ENCODE peak calls at places on chromosomes 13 and 19, in nine cellular contexts. U is A549, C is GM23338, E is Panc1, Q is HCT116, D is HepG2, P is K562, L is SK-N-SH, S is GM12878. H is an unnamed sample.

GRCh38 chr19:8367327-8368001 is 3.5 kb downstream of the ANGPTL4 start:
- DNase-seq in U (peak), P (peak), D (no peak), C (peak), E (no peak), S (no peak), L (peak), Q (no peak), H (no peak)

GRCh38 chr19:41887711-41888382 is 4.9 kb downstream of the ARHGEF1 start:
- DNase-seq in E (no peak), Q (peak), U (no peak), L (no peak), D (peak), C (peak), P (no peak), S (no peak), H (no peak)

GRCh38 chr13:73984949-73985691 is 149.1 kb downstream of the KLF12 start:
- DNase-seq in U (no peak), C (peak), L (no peak), E (no peak), Q (no peak), P (no peak), S (no peak), D (no peak), H (no peak)

GRCh38 chr13:112671359-112671758 is 18.5 kb upstream of the ATP11A start:
- DNase-seq in E (no peak), P (no peak), C (no peak), L (no peak), S (no peak), D (no peak), U (no peak), Q (no peak), H (no peak)

GRCh38 chr13:97548138-97548537 is 114.2 kb downstream of the RAP2A start:
- DNase-seq in P (no peak), Q (no peak), L (no peak), S (no peak), C (no peak), D (no peak), U (no peak), E (no peak), H (no peak)

GRCh38 chr13:105611424-105611823 is 924.0 kb downstream of the EFNB2 start:
- DNase-seq in L (no peak), Q (no peak), C (peak), D (no peak), E (no peak), S (no peak), P (no peak), U (no peak), H (no peak)

GRCh38 chr19:5078666-5079409 is 109.9 kb downstream of the KDM4B start:
- DNase-seq in S (no peak), L (no peak), P (no peak), Q (no peak), E (no peak), C (no peak), D (no peak), U (no peak), H (no peak)

GRCh38 chr13:101535192-101535746 is 82.8 kb downstream of the ITGBL1 start:
- DNase-seq in Q (no peak), S (no peak), D (no peak), E (no peak), C (no peak), P (no peak), U (no peak), L (no peak), H (no peak)

GRCh38 chr13:73754727-73755292 is 379.4 kb downstream of the KLF12 start:
- DNase-seq in E (peak), U (peak), Q (peak), D (peak), L (peak), P (peak), C (peak), S (no peak), H (no peak)

GRCh38 chr13:107284168-107284567 is 716.2 kb upstream of the ARGLU1 start:
- DNase-seq in L (no peak), Q (no peak), C (no peak), S (no peak), P (no peak), U (no peak), E (no peak), D (no peak), H (no peak)

GRCh38 chr13:47904239-47904638 is 96.8 kb downstream of the SUCLA2 start:
- DNase-seq in P (peak), S (no peak), E (peak), L (no peak), Q (no peak), D (no peak), C (no peak), U (no peak), H (peak)

GRCh38 chr13:47898080-47898479 is 103.0 kb downstream of the SUCLA2 start:
- DNase-seq in D (peak), C (no peak), S (no peak), E (no peak), L (no peak), Q (no peak), P (no peak), U (no peak), H (no peak)

GRCh38 chr13:47904891-47905290 is 96.2 kb downstream of the SUCLA2 start:
- DNase-seq in C (no peak), E (no peak), D (no peak), L (no peak), P (no peak), U (no peak), S (no peak), Q (no peak), H (no peak)

GRCh38 chr13:47903836-47904235 is 97.2 kb downstream of the SUCLA2 start:
- DNase-seq in U (no peak), D (no peak), S (no peak), L (no peak), C (no peak), Q (no peak), E (no peak), P (no peak), H (no peak)

DNA sequence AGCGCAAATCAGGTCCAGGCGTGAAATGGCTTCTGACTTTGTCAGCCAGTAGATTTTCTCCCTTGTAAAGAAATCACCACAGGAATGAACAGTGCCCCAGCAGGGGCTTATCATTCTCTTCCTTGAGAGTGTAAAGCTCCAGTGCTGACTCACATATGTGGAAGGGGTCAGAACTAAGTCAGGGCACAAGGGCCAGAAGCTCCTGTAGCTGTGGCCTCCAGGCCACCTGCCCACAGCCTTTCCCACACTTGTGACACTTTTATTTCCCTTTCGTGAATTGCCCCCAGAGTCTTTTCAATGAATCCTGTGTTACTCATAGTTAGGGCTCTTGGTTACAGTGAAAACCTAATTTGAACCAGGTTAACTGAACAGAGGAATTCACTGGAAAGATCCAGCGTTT is 99.6 kb downstream of the SUCLA2 start:
- DNase-seq in C (no peak), D (no peak), U (no peak), Q (no peak), S (no peak), P (no peak), L (no peak), E (no peak), H (no peak)
- TF ChIP-seq REST in C (no peak), D (no peak), U (no peak), Q (no peak), S (no peak), P (no peak), L (no peak), E (no peak), H (no peak)

DNA sequence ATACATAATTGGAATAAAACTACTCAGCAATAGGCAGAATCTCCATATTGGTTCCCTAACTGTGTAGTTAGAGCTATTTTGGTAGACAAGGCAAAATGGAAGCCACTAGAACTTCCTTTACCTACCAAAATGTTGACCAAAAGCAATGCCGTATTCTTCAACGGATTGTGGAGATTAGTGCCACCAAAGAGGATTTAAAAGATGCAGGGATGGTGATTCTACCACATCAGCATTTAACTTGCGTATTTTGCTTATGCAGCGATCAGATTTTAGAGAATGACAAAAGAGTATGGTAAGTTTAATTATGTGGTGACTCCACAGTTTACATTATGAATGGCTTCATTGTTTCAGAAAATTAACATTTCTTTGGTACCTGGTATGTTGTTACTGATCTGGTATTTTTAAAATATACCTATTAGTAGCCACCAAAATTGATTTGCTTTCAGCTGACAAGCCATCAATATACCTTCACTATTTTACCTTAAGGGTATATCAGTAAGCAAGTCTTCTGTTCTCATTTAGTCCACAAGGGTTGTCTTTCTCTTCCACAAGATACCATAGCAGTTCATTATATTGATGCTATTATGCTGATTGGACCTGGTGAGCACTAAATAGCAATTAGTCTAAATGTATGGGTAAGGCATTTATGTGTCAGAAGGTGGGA is 1910.7 kb upstream of the PRR20A start:
- DNase-seq in C (peak), U (no peak), L (no peak), P (no peak), E (no peak), S (no peak), Q (no peak), D (no peak), H (no peak)
- H3K27ac ChIP-seq in C (peak), U (no peak), L (no peak), P (no peak), E (no peak), S (no peak), Q (no peak), D (no peak), H (no peak)

DNA sequence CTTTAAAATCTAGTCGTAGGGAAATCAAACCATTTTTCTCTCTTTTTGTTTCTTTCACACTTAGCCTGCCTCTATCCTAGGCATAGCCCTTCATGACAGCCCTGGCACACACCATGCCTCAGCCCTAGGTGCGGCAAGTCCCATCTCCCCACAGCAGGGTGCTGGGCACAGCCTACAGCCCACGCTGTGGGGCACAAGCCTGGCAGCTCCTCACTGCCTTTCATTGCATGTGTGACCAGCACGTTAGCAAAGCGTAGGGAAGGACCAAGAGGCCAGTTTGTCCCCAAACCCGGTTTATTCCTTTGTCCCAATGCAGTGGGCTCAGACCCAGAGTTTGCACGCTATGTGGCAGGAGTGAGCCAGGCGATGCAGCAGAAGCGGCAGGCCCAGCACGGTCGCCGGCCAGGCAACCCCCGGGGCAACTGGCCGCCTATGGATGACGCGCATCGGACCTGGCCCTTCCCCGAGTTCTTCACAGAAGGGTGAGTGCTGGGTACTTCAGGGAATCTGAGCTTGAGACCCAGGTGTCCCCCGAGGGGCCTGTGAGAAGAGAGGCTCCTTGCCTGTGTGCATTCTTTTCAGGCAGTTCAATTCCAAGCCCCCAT is 17.3 kb upstream of the GPI start:
- DNase-seq in S (no peak), L (no peak), P (no peak), D (no peak), E (no peak), U (no peak), C (no peak), Q (no peak), H (no peak)
- TF ChIP-seq REST in S (no peak), L (no peak), P (no peak), D (no peak), E (no peak), U (no peak), C (no peak), Q (no peak), H (no peak)

DNA sequence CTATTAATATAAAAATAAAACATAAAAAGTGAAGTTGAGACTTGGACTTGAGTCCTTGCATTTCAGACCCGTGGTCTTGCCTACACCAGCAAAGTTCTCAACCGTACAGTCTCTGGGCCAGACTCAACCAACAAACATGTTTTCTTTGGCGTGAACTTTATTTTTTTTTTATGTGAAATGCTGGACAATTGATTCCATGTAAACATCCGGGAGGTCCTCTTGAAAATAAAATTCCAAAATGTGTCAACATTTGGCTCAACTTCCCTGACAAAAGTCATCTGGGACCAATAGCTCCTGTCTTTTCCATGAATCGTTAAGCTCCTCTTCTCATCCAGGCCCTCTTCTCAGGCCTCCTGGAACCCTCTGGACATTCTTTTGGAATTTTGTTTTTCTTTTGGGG is 2.7 kb downstream of the ALDH16A1 start:
- DNase-seq in L (no peak), P (no peak), D (no peak), S (no peak), C (no peak), Q (no peak), E (no peak), U (no peak), H (no peak)
- H3K27ac ChIP-seq in L (no peak), P (peak), D (no peak), S (no peak), C (no peak), Q (no peak), E (no peak), U (no peak), H (no peak)